ENCODE peak calls at places on chromosomes 11 and 22, in ten cellular contexts. D, H, B, K, U, L, V, Z, M and S are unnamed samples.

GRCh38 chr11:7254731-7255291 is 3.1 kb downstream of the SYT9 start:
- DNase-seq in D (no peak), H (no peak), B (no peak), K (no peak), U (no peak), L (no peak), V (no peak), Z (no peak), M (no peak), S (no peak)

GRCh38 chr11:72331761-72332160 is 87.8 kb upstream of the PHOX2A start:
- DNase-seq in D (no peak), H (no peak), B (no peak), K (no peak), U (no peak), L (no peak), V (no peak), Z (no peak), M (no peak), S (no peak)

GRCh38 chr22:43862074-43862881 is at the start of gene SULT4A1:
- DNase-seq in D (peak), H (no peak), B (peak), K (no peak), U (peak), L (peak), V (peak), Z (no peak), M (no peak), S (no peak)

GRCh38 chr22:19504900-19505734 is 19.1 kb downstream of the CLDN5 start:
- DNase-seq in D (no peak), H (no peak), B (no peak), K (no peak), U (no peak), L (no peak), V (no peak), Z (no peak), M (no peak), S (no peak)

GRCh38 chr11:10893713-10894112 is 35.9 kb upstream of the ZBED5 start:
- DNase-seq in D (no peak), H (no peak), B (peak), K (no peak), U (peak), L (no peak), V (no peak), Z (peak), M (no peak), S (no peak)

GRCh38 chr22:48306785-48307570 is 1520.7 kb downstream of the BRD1 start:
- DNase-seq in D (no peak), H (no peak), B (no peak), K (no peak), U (no peak), L (no peak), V (no peak), Z (no peak), M (no peak), S (no peak)

GRCh38 chr11:126561327-126561893 is 205.9 kb downstream of the ST3GAL4 start:
- DNase-seq in D (peak), H (peak), B (peak), K (no peak), U (peak), L (no peak), V (no peak), Z (no peak), M (peak), S (no peak)

GRCh38 chr22:46108564-46109473 is 41.5 kb upstream of the PPARA start:
- DNase-seq in D (no peak), H (no peak), B (no peak), K (no peak), U (no peak), L (no peak), V (no peak), Z (no peak), M (no peak), S (no peak)

GRCh38 chr22:19431641-19432091 is at the start of gene HIRA:
- DNase-seq in D (peak), H (no peak), B (peak), K (peak), U (peak), L (peak), V (peak), Z (no peak), M (peak), S (peak)

GRCh38 chr11:12170984-12171383 is 60.6 kb downstream of the MICAL2 start:
- DNase-seq in D (no peak), H (no peak), B (no peak), K (no peak), U (peak), L (no peak), V (peak), Z (no peak), M (no peak), S (no peak)

GRCh38 chr11:45647786-45648185 is 17.6 kb downstream of the CHST1 start:
- DNase-seq in D (no peak), H (no peak), B (no peak), K (no peak), U (no peak), L (no peak), V (no peak), Z (no peak), M (no peak), S (no peak)

GRCh38 chr22:22761963-22762772 is 117.8 kb downstream of the GGTLC2 start:
- DNase-seq in D (no peak), H (no peak), B (no peak), K (no peak), U (no peak), L (no peak), V (no peak), Z (no peak), M (no peak), S (no peak)

GRCh38 chr22:30664798-30665197 is 2.9 kb downstream of the DUSP18 start:
- DNase-seq in D (no peak), H (no peak), B (no peak), K (no peak), U (no peak), L (no peak), V (no peak), Z (no peak), M (no peak), S (no peak)

GRCh38 chr11:108836541-108836940 is 171.7 kb downstream of the DDX10 start:
- DNase-seq in D (no peak), H (no peak), B (no peak), K (no peak), U (no peak), L (no peak), V (no peak), Z (no peak), M (no peak), S (no peak)

GRCh38 chr11:129061466-129062194 is 119.0 kb upstream of the TP53AIP1 start:
- DNase-seq in D (no peak), H (peak), B (peak), K (no peak), U (no peak), L (no peak), V (no peak), Z (no peak), M (peak), S (no peak)

GRCh38 chr11:81470446-81470845 is 1263.2 kb downstream of the FAM181B start:
- DNase-seq in D (no peak), H (no peak), B (no peak), K (no peak), U (no peak), L (no peak), V (no peak), Z (no peak), M (no peak), S (no peak)

GRCh38 chr11:27427183-27427980 is 45.2 kb downstream of the LGR4 start:
- DNase-seq in D (no peak), H (no peak), B (peak), K (no peak), U (peak), L (no peak), V (no peak), Z (no peak), M (peak), S (no peak)

GRCh38 chr11:113193894-113194293 is 120.5 kb upstream of the TTC12 start:
- DNase-seq in D (no peak), H (no peak), B (no peak), K (no peak), U (no peak), L (no peak), V (peak), Z (no peak), M (no peak), S (no peak)